ENCODE peak calls at places on chromosomes 4 and X, in four cellular contexts. R, U, L and W are unnamed samples.

GRCh38 chrX:109742722-109743121 is 9.7 kb upstream of the ACSL4 start:
- DNase-seq in U (no peak), L (no peak), R (no peak), W (no peak)

GRCh38 chr4:185535818-185536729 is 767 bp upstream of the PDLIM3 start:
- DNase-seq in L (no peak), U (no peak), R (no peak), W (no peak)

GRCh38 chr4:27921236-27921635 is 1060.6 kb downstream of the STIM2 start:
- DNase-seq in U (no peak), R (no peak), L (no peak), W (no peak)

GRCh38 chr4:139530833-139531427 is 25.1 kb downstream of the SETD7 start:
- DNase-seq in U (no peak), L (no peak), R (no peak), W (no peak)

GRCh38 chr4:138666366-138666765 is 349.2 kb upstream of the NOCT start:
- DNase-seq in L (no peak), R (no peak), U (no peak), W (no peak)

GRCh38 chrX:111352424-111352823 is 59.6 kb downstream of the DCX start:
- DNase-seq in L (no peak), U (peak), R (no peak), W (no peak)

GRCh38 chr4:4990857-4991540 is 28.3 kb downstream of the CYTL1 start:
- DNase-seq in R (peak), L (no peak), U (no peak), W (peak)

GRCh38 chr4:20265726-20266125 is 14.0 kb downstream of the SLIT2 start:
- DNase-seq in U (no peak), L (no peak), R (no peak), W (no peak)

GRCh38 chrX:149825424-149825823 is 43.7 kb downstream of the MAGEA9 start:
- DNase-seq in R (no peak), L (no peak), U (peak), W (no peak)

GRCh38 chrX:118823263-118824172 is at the start of gene ZCCHC12:
- DNase-seq in L (peak), U (peak), R (no peak), W (no peak)

GRCh38 chrX:56726609-56727008 is 2.4 kb upstream of the NBDY start:
- DNase-seq in R (no peak), L (no peak), U (peak), W (no peak)

GRCh38 chr4:113288691-113289090 is 239.2 kb downstream of the ANK2 start:
- DNase-seq in R (no peak), L (no peak), U (no peak), W (no peak)

GRCh38 chr4:138301536-138301935 is 59.4 kb upstream of the SLC7A11 start:
- DNase-seq in L (no peak), R (no peak), U (no peak), W (no peak)

GRCh38 chrX:130658310-130658709 is 244.7 kb downstream of the ENOX2 start:
- DNase-seq in U (no peak), R (no peak), L (no peak), W (no peak)

GRCh38 chr4:1569461-1570151 is 114.5 kb downstream of the FAM53A start:
- DNase-seq in R (no peak), U (no peak), L (peak), W (no peak)

GRCh38 chr4:188221090-188221489 is 81.8 kb downstream of the TRIML1 start:
- DNase-seq in L (no peak), R (no peak), U (no peak), W (no peak)

GRCh38 chr4:16417198-16417597 is 190.9 kb upstream of the TAPT1 start:
- DNase-seq in L (no peak), U (no peak), R (no peak), W (no peak)

GRCh38 chr4:87054900-87055299 is 120.1 kb downstream of the AFF1 start:
- DNase-seq in U (no peak), R (no peak), L (no peak), W (no peak)

GRCh38 chr4:1250921-1251772 is 2.2 kb upstream of the CTBP1 start:
- DNase-seq in U (no peak), L (no peak), R (no peak), W (peak)

GRCh38 chr4:63620271-63620670 is 789.0 kb downstream of the TECRL start:
- DNase-seq in U (peak), R (no peak), L (no peak), W (no peak)

GRCh38 chr4:28639747-28640146 is 1779.1 kb downstream of the STIM2 start:
- DNase-seq in L (no peak), R (no peak), U (no peak), W (no peak)

GRCh38 chr4:88106205-88106604 is 52.2 kb downstream of the ABCG2 start:
- DNase-seq in U (no peak), R (no peak), L (no peak), W (no peak)

GRCh38 chr4:72568959-72569718 is at the start of gene ADAMTS3:
- DNase-seq in R (no peak), L (peak), U (peak), W (peak)

GRCh38 chrX:96685205-96686099 is 810 bp downstream of the DIAPH2 start:
- DNase-seq in L (peak), R (no peak), U (no peak), W (no peak)

GRCh38 chrX:65196758-65197371 is 220.6 kb upstream of the ZC4H2 start:
- DNase-seq in U (no peak), L (peak), R (no peak), W (no peak)

GRCh38 chr4:81757706-81758105 is 286.0 kb upstream of the RASGEF1B start:
- DNase-seq in U (peak), L (no peak), R (no peak), W (no peak)

GRCh38 chrX:35890699-35891098 is 28.8 kb upstream of the CFAP47 start:
- DNase-seq in R (no peak), U (peak), L (peak), W (no peak)

GRCh38 chr4:152929888-152930287 is 6.2 kb upstream of the FHDC1 start:
- DNase-seq in R (no peak), U (no peak), L (no peak), W (no peak)

GRCh38 chr4:122383341-122383740 is 4.5 kb downstream of the ADAD1 start:
- DNase-seq in U (no peak), L (no peak), R (no peak), W (no peak)

GRCh38 chr4:156771171-156771837 is 200.3 kb downstream of the PDGFC start:
- DNase-seq in U (peak), R (peak), L (no peak), W (no peak)

GRCh38 chrX:69128573-69128972 is 36.7 kb downstream of the PJA1 start:
- DNase-seq in L (peak), R (no peak), U (no peak), W (no peak)

GRCh38 chr4:146932111-146932510 is 13.6 kb downstream of the TTC29 start:
- DNase-seq in L (no peak), U (no peak), R (no peak), W (no peak)

GRCh38 chrX:40366661-40367060 is 214.1 kb upstream of the ATP6AP2 start:
- DNase-seq in L (no peak), U (no peak), R (no peak), W (no peak)

GRCh38 chrX:108225456-108225730 is 133.8 kb downstream of the ATG4A start:
- DNase-seq in R (no peak), U (no peak), L (no peak), W (no peak)

GRCh38 chr4:147678121-147678520 is 5.8 kb downstream of the PRMT9 start:
- DNase-seq in L (no peak), U (no peak), R (no peak), W (no peak)